ENCODE peak calls at places on chromosomes 3 and 15, in six cellular contexts. B, V, W, T, L and K are unnamed samples.

GRCh38 chr3:18423401-18424212 is 1.5 kb downstream of the SATB1 start:
- DNase-seq in B (peak; percentile 60), V (peak; percentile 61), W (no peak), T (peak; percentile 26), L (peak; percentile 77), K (peak; percentile 50)

GRCh38 chr15:38252481-38253311 is at the start of gene SPRED1:
- DNase-seq in B (peak; percentile 86), V (peak; percentile 69), W (peak; percentile 60), T (no peak), L (peak; percentile 79), K (peak; percentile 68)

GRCh38 chr3:151770941-151771340 is 37.2 kb downstream of the AADACL2 start:
- DNase-seq in B (peak; percentile 61), V (peak; percentile 79), W (peak; percentile 18), T (no peak), L (peak; percentile 52), K (peak; percentile 80)

GRCh38 chr3:32822609-32823498 is 5.1 kb downstream of the TRIM71 start:
- DNase-seq in B (no peak), V (no peak), W (no peak), T (no peak), L (no peak), K (no peak)

GRCh38 chr15:40409366-40409765 is 3.8 kb downstream of the IVD start:
- DNase-seq in B (no peak), V (no peak), W (no peak), T (no peak), L (no peak), K (no peak)

GRCh38 chr15:67997996-67998395 is 56.1 kb upstream of the PIAS1 start:
- DNase-seq in B (no peak), V (no peak), W (no peak), T (no peak), L (peak; percentile 63), K (no peak)

GRCh38 chr15:32715276-32715675 is 2.5 kb upstream of the GREM1 start:
- DNase-seq in B (no peak), V (no peak), W (no peak), T (no peak), L (no peak), K (no peak)

GRCh38 chr3:152620395-152620794 is 214.5 kb upstream of the P2RY1 start:
- DNase-seq in B (no peak), V (no peak), W (peak; percentile 22), T (no peak), L (no peak), K (no peak)

GRCh38 chr3:66383998-66384745 is 116.7 kb downstream of the LRIG1 start:
- DNase-seq in B (no peak), V (no peak), W (no peak), T (no peak), L (no peak), K (no peak)

GRCh38 chr3:129521702-129522101 is 6.7 kb upstream of the RHO start:
- DNase-seq in B (no peak), V (no peak), W (no peak), T (no peak), L (no peak), K (no peak)

GRCh38 chr3:89847955-89848354 is 740.5 kb downstream of the EPHA3 start:
- DNase-seq in B (no peak), V (no peak), W (no peak), T (no peak), L (no peak), K (no peak)

GRCh38 chr3:197801801-197802504 is 10.9 kb downstream of the LRCH3 start:
- DNase-seq in B (no peak), V (peak; percentile 37), W (peak; percentile 37), T (no peak), L (peak; percentile 49), K (no peak)

GRCh38 chr3:157542711-157543485 is 39.7 kb upstream of the VEPH1 start:
- DNase-seq in B (peak; percentile 54), V (peak; percentile 61), W (peak; percentile 49), T (no peak), L (peak; percentile 63), K (peak; percentile 89)

GRCh38 chr3:10410383-10411002 is 89.6 kb upstream of the SEC13 start:
- DNase-seq in B (no peak), V (no peak), W (no peak), T (no peak), L (no peak), K (no peak)

GRCh38 chr3:10277115-10277625 is 15.6 kb downstream of the GHRL start:
- DNase-seq in B (no peak), V (no peak), W (no peak), T (no peak), L (peak; percentile 23), K (no peak)

GRCh38 chr3:196127308-196128040 is 45.6 kb upstream of the TFRC start:
- DNase-seq in B (no peak), V (no peak), W (no peak), T (no peak), L (no peak), K (no peak)

GRCh38 chr3:21158801-21159564 is 592.0 kb downstream of the ZNF385D start:
- DNase-seq in B (no peak), V (no peak), W (no peak), T (no peak), L (no peak), K (no peak)

GRCh38 chr3:21913791-21914190 is 162.8 kb upstream of the ZNF385D start:
- DNase-seq in B (no peak), V (no peak), W (no peak), T (no peak), L (no peak), K (no peak)

GRCh38 chr3:87435926-87436630 is 159.7 kb upstream of the POU1F1 start:
- DNase-seq in B (no peak), V (no peak), W (no peak), T (no peak), L (no peak), K (no peak)

GRCh38 chr3:50354850-50355249 is 4.2 kb downstream of the CYB561D2 start:
- DNase-seq in B (no peak), V (no peak), W (no peak), T (no peak), L (no peak), K (no peak)

GRCh38 chr3:170470063-170471006 is 51.7 kb downstream of the CLDN11 start:
- DNase-seq in B (no peak), V (no peak), W (no peak), T (no peak), L (no peak), K (no peak)

GRCh38 chr3:190032924-190033323 is 87.8 kb downstream of the P3H2 start:
- DNase-seq in B (no peak), V (no peak), W (no peak), T (no peak), L (no peak), K (no peak)

GRCh38 chr3:170941551-170941950 is 33.1 kb upstream of the EIF5A2 start:
- DNase-seq in B (no peak), V (peak; percentile 40), W (no peak), T (no peak), L (no peak), K (no peak)

GRCh38 chr15:74768099-74768770 is 13.6 kb upstream of the CSK start:
- DNase-seq in B (no peak), V (peak; percentile 17), W (no peak), T (no peak), L (no peak), K (no peak)

GRCh38 chr3:23308986-23309625 is 106.0 kb downstream of the UBE2E2 start:
- DNase-seq in B (no peak), V (no peak), W (no peak), T (no peak), L (no peak), K (no peak)

GRCh38 chr3:143016321-143016972 is 15.1 kb downstream of the U2SURP start:
- DNase-seq in B (no peak), V (peak; percentile 48), W (no peak), T (no peak), L (no peak), K (no peak)

GRCh38 chr3:194364652-194365434 is 4.7 kb downstream of the LRRC15 start:
- DNase-seq in B (peak; percentile 39), V (peak; percentile 86), W (no peak), T (no peak), L (no peak), K (peak; percentile 22)

GRCh38 chr3:50418845-50419244 is 59.5 kb upstream of the TMEM115 start:
- DNase-seq in B (no peak), V (no peak), W (no peak), T (no peak), L (no peak), K (no peak)

GRCh38 chr3:143158549-143158988 is 39.0 kb downstream of the CHST2 start:
- DNase-seq in B (no peak), V (no peak), W (no peak), T (no peak), L (no peak), K (no peak)

GRCh38 chr3:193828477-193828876 is 235.5 kb downstream of the OPA1 start:
- DNase-seq in B (no peak), V (no peak), W (peak; percentile 77), T (no peak), L (no peak), K (peak; percentile 64)

GRCh38 chr15:71780349-71780976 is 29.9 kb upstream of the NR2E3 start:
- DNase-seq in B (no peak), V (peak; percentile 84), W (no peak), T (no peak), L (no peak), K (peak; percentile 53)

GRCh38 chr15:45677797-45678196 is 43.0 kb downstream of the SQOR start:
- DNase-seq in B (no peak), V (no peak), W (no peak), T (no peak), L (no peak), K (no peak)
- TF ChIP-seq POLR2A in B (no peak), V (no peak), W (no peak), T (no peak), L (no peak), K (no peak)

GRCh38 chr3:60463655-60464054 is 787.6 kb downstream of the FHIT start:
- DNase-seq in B (no peak), V (no peak), W (no peak), T (no peak), L (no peak), K (no peak)
- H3K27ac ChIP-seq in B (no peak overlapping the region), V (no peak overlapping the region), W (no peak overlapping the region), T (no peak overlapping the region), L (no peak overlapping the region), K (no peak overlapping the region)

GRCh38 chr15:31214864-31215489 is 111.7 kb upstream of the KLF13 start:
- DNase-seq in B (peak; percentile 49), V (no peak), W (peak; percentile 86), T (no peak), L (peak; percentile 55), K (peak; percentile 25)

GRCh38 chr15:31216210-31216911 is 110.3 kb upstream of the KLF13 start:
- DNase-seq in B (peak; percentile 91), V (no peak), W (peak; percentile 77), T (no peak), L (peak; percentile 96), K (peak; percentile 86)

GRCh38 chr15:31217067-31217466 is 109.6 kb upstream of the KLF13 start:
- DNase-seq in B (no peak), V (no peak), W (no peak), T (no peak), L (peak; percentile 7), K (no peak)

GRCh38 chr15:31214158-31214863 is 112.3 kb upstream of the KLF13 start:
- DNase-seq in B (no peak), V (no peak), W (no peak), T (no peak), L (peak; percentile 44), K (no peak)

GRCh38 chr15:31215490-31216209 is 111.0 kb upstream of the KLF13 start:
- DNase-seq in B (peak; percentile 88), V (peak; percentile 34), W (peak; percentile 71), T (no peak), L (peak; percentile 93), K (peak; percentile 80)
- TF ChIP-seq POLR2A in B (no peak), V (no peak), W (no peak), T (no peak), L (peak; percentile 62), K (no peak)

GRCh38 chr3:141373768-141374526 is 5.6 kb downstream of the ZBTB38 start:
- DNase-seq in B (no peak), V (no peak), W (no peak), T (no peak), L (no peak), K (no peak)
- H3K27ac ChIP-seq in B (no peak overlapping the region), V (no peak overlapping the region), W (no peak overlapping the region), T (no peak overlapping the region), L (no peak overlapping the region), K (no peak overlapping the region)